ENCODE peak calls at places on chromosome 7, in six cellular contexts. A is GM12878, K is GM12891, O is K562, I is HepG2, B is H1. J is an unnamed sample.

GRCh38 chr7:33050425-33051318 is 11.9 kb downstream of the NT5C3A start:
- DNase-seq in A (no peak), K (no peak), O (peak; percentile 57), I (peak; percentile 41), B (no peak), J (no peak)

GRCh38 chr7:90850516-90850915 is 254.4 kb downstream of the CDK14 start:
- DNase-seq in A (no peak), K (no peak), O (no peak), I (no peak), B (no peak), J (no peak)

GRCh38 chr7:139058963-139059362 is 23.1 kb upstream of the ZC3HAV1L start:
- DNase-seq in A (no peak), K (no peak), O (no peak), I (no peak), B (no peak), J (no peak)

GRCh38 chr7:93569189-93569588 is 5.3 kb downstream of the CALCR start:
- DNase-seq in A (no peak), K (no peak), O (no peak), I (no peak), B (no peak), J (no peak)

GRCh38 chr7:55030314-55030713 is 11.5 kb downstream of the EGFR start:
- DNase-seq in A (no peak), K (no peak), O (no peak), I (no peak), B (no peak), J (no peak)

GRCh38 chr7:108358553-108358952 is 97.7 kb downstream of the NRCAM start:
- DNase-seq in A (no peak), K (no peak), O (no peak), I (peak; percentile 98), B (no peak), J (no peak)

GRCh38 chr7:105016083-105017075 is 2.4 kb downstream of the KMT2E start:
- DNase-seq in A (no peak), K (no peak), O (no peak), I (no peak), B (no peak), J (no peak)

GRCh38 chr7:38736135-38736534 is 105.0 kb upstream of the AMPH start:
- DNase-seq in A (no peak), K (no peak), O (no peak), I (no peak), B (no peak), J (no peak)

GRCh38 chr7:44398953-44399574 is 73.7 kb upstream of the CAMK2B start:
- DNase-seq in A (no peak), K (no peak), O (no peak), I (no peak), B (no peak), J (no peak)

GRCh38 chr7:141674201-141674671 is 27.7 kb downstream of the DENND11 start:
- DNase-seq in A (no peak), K (no peak), O (no peak), I (peak; percentile 45), B (no peak), J (no peak)

GRCh38 chr7:43292384-43292783 is 179.9 kb downstream of the HECW1 start:
- DNase-seq in A (no peak), K (no peak), O (no peak), I (no peak), B (no peak), J (no peak)

GRCh38 chr7:121016976-121017375 is 28.5 kb downstream of the CPED1 start:
- DNase-seq in A (no peak), K (no peak), O (no peak), I (no peak), B (no peak), J (no peak)
- TF ChIP-seq TAF1 in A (no peak), K (no peak), O (no peak), I (no peak), B (no peak), J (no peak)

DNA sequence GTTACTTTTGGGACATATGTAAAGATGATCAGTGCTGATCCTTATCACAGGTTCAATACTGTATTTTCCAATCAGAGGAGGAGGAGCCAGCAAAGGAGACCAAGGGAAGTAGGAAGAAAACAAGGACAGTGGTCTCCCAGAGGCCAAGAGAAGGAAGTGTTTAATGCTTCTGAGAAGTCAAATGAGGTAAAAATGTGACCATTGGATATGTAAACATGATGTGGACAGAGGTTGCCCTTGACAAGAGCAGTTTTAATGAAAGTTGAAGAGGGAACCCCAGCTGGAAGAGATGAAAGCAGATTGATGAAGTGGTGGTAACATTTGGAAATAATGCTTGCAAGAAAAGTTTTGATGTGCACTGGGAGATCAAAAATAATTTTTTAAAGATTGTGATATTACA is 18.8 kb downstream of the CROT start:
- DNase-seq in A (no peak), K (no peak), O (no peak), I (peak; percentile 10), B (no peak), J (no peak)
- TF ChIP-seq POLR2A in A (no peak), K (no peak), O (no peak), I (no peak), B (no peak), J (no peak)

GRCh38 chr7:96349572-96349971 is 27.7 kb upstream of the SLC25A13 start:
- DNase-seq in A (no peak), K (no peak), O (peak; percentile 22), I (no peak), B (no peak), J (no peak)
- TF ChIP-seq POLR2AphosphoS5 in A (no peak), K (no peak), O (no peak), I (no peak), B (no peak), J (no peak)

GRCh38 chr7:124263232-124263827 is 230.5 kb upstream of the TMEM229A start:
- DNase-seq in A (peak; percentile 31), K (no peak), O (peak; percentile 3), I (no peak), B (no peak), J (no peak)
- TF ChIP-seq TAF1 in A (no peak), K (no peak), O (no peak), I (no peak), B (no peak), J (no peak)

DNA sequence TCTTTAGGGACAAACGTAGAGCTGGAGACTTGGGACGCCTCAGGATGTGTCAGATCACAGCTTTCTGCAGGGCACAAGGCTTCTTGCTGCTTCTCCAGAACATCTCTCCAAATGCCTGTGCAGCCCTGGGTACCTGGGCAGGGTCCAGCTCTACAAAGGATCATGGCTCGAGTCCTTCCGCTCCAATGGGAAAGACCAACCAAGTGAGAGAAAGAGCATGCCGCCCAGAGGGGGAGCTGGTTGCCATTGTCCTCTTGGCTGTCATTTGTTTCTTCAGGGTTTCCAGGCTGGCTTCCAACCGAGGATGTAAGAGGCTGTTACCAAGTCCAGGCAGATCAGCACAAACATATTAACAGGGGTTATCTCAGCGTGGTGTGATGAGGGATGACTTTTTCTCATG is 5.6 kb upstream of the LEP start:
- DNase-seq in A (no peak), K (no peak), O (no peak), I (no peak), B (no peak), J (no peak)
- TF ChIP-seq POLR2A in A (no peak), K (no peak), O (no peak), I (no peak), B (no peak), J (no peak)

GRCh38 chr7:42233939-42234338 is 3.1 kb downstream of the GLI3 start:
- DNase-seq in A (no peak), K (no peak), O (no peak), I (no peak), B (no peak), J (no peak)

GRCh38 chr7:42233166-42233565 is 3.8 kb downstream of the GLI3 start:
- DNase-seq in A (no peak), K (no peak), O (no peak), I (no peak), B (no peak), J (no peak)

GRCh38 chr7:42234736-42235135 is 2.3 kb downstream of the GLI3 start:
- DNase-seq in A (no peak), K (no peak), O (no peak), I (no peak), B (no peak), J (no peak)

GRCh38 chr7:42231043-42231442 is 6.0 kb downstream of the GLI3 start:
- DNase-seq in A (no peak), K (no peak), O (no peak), I (no peak), B (no peak), J (no peak)

GRCh38 chr7:42232275-42232674 is 4.7 kb downstream of the GLI3 start:
- DNase-seq in A (no peak), K (no peak), O (no peak), I (no peak), B (no peak), J (no peak)
- TF ChIP-seq POLR2AphosphoS5 in A (no peak), K (no peak), O (no peak), I (no peak), B (no peak), J (no peak)

GRCh38 chr7:149496642-149497391 is 792 bp downstream of the ZNF746 start:
- DNase-seq in A (no peak), K (peak; percentile 47), O (peak; percentile 64), I (no peak), B (peak; percentile 55), J (no peak)
- TF ChIP-seq TAF1 in A (no peak), K (no peak), O (no peak), I (peak; percentile 4), B (no peak), J (no peak)